ENCODE peak calls at places on chromosomes 6 and 20, in five cellular contexts. X is MM.1S, G is pancreas, U is fibroblast of the aortic adventitia, L is astrocyte of the cerebellum. T is an unnamed sample.

GRCh38 chr20:40638414-40638813 is 50.6 kb downstream of the MAFB start:
- DNase-seq in X (no peak), U (no peak), L (no peak), G (no peak), T (no peak)

GRCh38 chr6:45698046-45698445 is 317.6 kb downstream of the CLIC5 start:
- DNase-seq in G (no peak), U (peak; percentile 91), X (no peak), L (no peak), T (no peak)

GRCh38 chr20:35773154-35773751 is 1.4 kb downstream of the PHF20 start:
- DNase-seq in L (no peak), G (peak; percentile 34), X (peak; percentile 45), U (peak; percentile 40), T (peak; percentile 3)

GRCh38 chr6:146984251-146984924 is 219.8 kb upstream of the STXBP5 start:
- DNase-seq in G (no peak), U (peak; percentile 15), L (no peak), X (no peak), T (no peak)

GRCh38 chr6:135870722-135871121 is 19.2 kb downstream of the PDE7B start:
- DNase-seq in U (peak; percentile 69), X (no peak), G (no peak), L (no peak), T (peak; percentile 74)

GRCh38 chr6:28001751-28002150 is 44.7 kb downstream of the OR2B6 start:
- DNase-seq in G (no peak), X (no peak), L (no peak), U (no peak), T (no peak)

GRCh38 chr20:51199920-51200319 is 177.0 kb upstream of the KCNG1 start:
- DNase-seq in L (no peak), U (no peak), X (no peak), G (no peak), T (no peak)

GRCh38 chr20:31559704-31560093 is 45.4 kb upstream of the ID1 start:
- DNase-seq in U (no peak), L (no peak), X (peak; percentile 30), G (no peak), T (no peak)

GRCh38 chr6:74368746-74369145 is 672.7 kb downstream of the CD109 start:
- DNase-seq in X (no peak), L (no peak), U (no peak), G (no peak), T (no peak)

GRCh38 chr6:29841030-29841429 is 13.4 kb downstream of the HLA-G start:
- DNase-seq in X (no peak), L (no peak), G (no peak), U (no peak), T (no peak)

GRCh38 chr6:117557951-117558350 is 44.4 kb downstream of the GOPC start:
- DNase-seq in U (no peak), L (no peak), X (no peak), G (no peak), T (no peak)

GRCh38 chr6:163354779-163355431 is 59.6 kb upstream of the QKI start:
- DNase-seq in U (peak; percentile 75), G (peak; percentile 38), L (no peak), X (no peak), T (peak; percentile 30)

GRCh38 chr20:48805286-48805685 is 22.5 kb downstream of the PREX1 start:
- DNase-seq in X (no peak), L (no peak), U (no peak), G (no peak), T (no peak)

GRCh38 chr6:105005446-105005845 is 48.5 kb downstream of the LIN28B start:
- DNase-seq in X (no peak), L (no peak), G (no peak), U (no peak), T (no peak)

GRCh38 chr6:119978274-119978889 is 628.8 kb upstream of the MAN1A1 start:
- DNase-seq in G (no peak), X (peak; percentile 59), L (peak; percentile 28), U (peak; percentile 59), T (peak; percentile 49)

GRCh38 chr20:20430066-20430465 is 62.2 kb downstream of the INSM1 start:
- DNase-seq in L (no peak), G (no peak), X (no peak), U (no peak), T (no peak)

GRCh38 chr6:130676077-130676772 is 151.0 kb upstream of the SMLR1 start:
- DNase-seq in L (no peak), X (no peak), G (no peak), U (peak; percentile 13), T (no peak)

GRCh38 chr20:651713-652610 is 1.0 kb downstream of the SRXN1 start:
- DNase-seq in G (no peak), U (no peak), X (peak; percentile 30), L (no peak), T (no peak)

GRCh38 chr6:2534406-2535139 is 216.1 kb downstream of the MYLK4 start:
- DNase-seq in G (no peak), X (no peak), L (no peak), U (peak; percentile 16), T (peak; percentile 84)

GRCh38 chr20:20440473-20440872 is 72.6 kb downstream of the INSM1 start:
- DNase-seq in U (no peak), L (no peak), G (no peak), X (no peak), T (no peak)

GRCh38 chr6:37713529-37714119 is 15.9 kb upstream of the MDGA1 start:
- DNase-seq in L (no peak), G (no peak), X (no peak), U (peak; percentile 67), T (peak; percentile 59)

GRCh38 chr6:124676033-124676432 is 286.2 kb upstream of the RNF217 start:
- DNase-seq in G (no peak), X (no peak), U (no peak), L (peak; percentile 56), T (peak; percentile 65)

GRCh38 chr6:28225056-28225834 is at the start of gene ZSCAN9:
- DNase-seq in L (peak; percentile 78), U (peak; percentile 92), X (peak; percentile 81), G (peak; percentile 81), T (peak; percentile 89)

GRCh38 chr6:24775520-24776058 is 852 bp downstream of the GMNN start:
- DNase-seq in G (no peak), L (peak; percentile 23), X (peak; percentile 19), U (peak; percentile 54), T (peak; percentile 68)

GRCh38 chr6:158131926-158132325 is 36.1 kb downstream of the SERAC1 start:
- DNase-seq in L (no peak), U (peak; percentile 11), G (no peak), X (peak; percentile 21), T (no peak)

GRCh38 chr6:93678841-93679454 is 259.6 kb upstream of the EPHA7 start:
- DNase-seq in G (no peak), U (peak; percentile 49), L (peak; percentile 51), X (no peak), T (peak; percentile 35)

GRCh38 chr6:142861711-142862110 is 83.3 kb downstream of the HIVEP2 start:
- DNase-seq in U (no peak), L (no peak), G (no peak), X (no peak), T (no peak)

GRCh38 chr6:47079638-47080037 is 37.5 kb upstream of the ADGRF1 start:
- DNase-seq in U (no peak), G (no peak), L (no peak), X (no peak), T (no peak)

GRCh38 chr6:47080083-47080596 is 38.0 kb upstream of the ADGRF1 start:
- DNase-seq in U (no peak), X (no peak), L (no peak), G (no peak), T (no peak)

GRCh38 chr6:47083586-47084047 is 41.5 kb upstream of the ADGRF1 start:
- DNase-seq in L (peak; percentile 86), U (peak; percentile 99), X (no peak), G (peak; percentile 83), T (peak; percentile 86)

GRCh38 chr6:47086051-47086770 is 44.1 kb upstream of the ADGRF1 start:
- DNase-seq in U (no peak), L (no peak), G (no peak), X (no peak), T (no peak)

DNA sequence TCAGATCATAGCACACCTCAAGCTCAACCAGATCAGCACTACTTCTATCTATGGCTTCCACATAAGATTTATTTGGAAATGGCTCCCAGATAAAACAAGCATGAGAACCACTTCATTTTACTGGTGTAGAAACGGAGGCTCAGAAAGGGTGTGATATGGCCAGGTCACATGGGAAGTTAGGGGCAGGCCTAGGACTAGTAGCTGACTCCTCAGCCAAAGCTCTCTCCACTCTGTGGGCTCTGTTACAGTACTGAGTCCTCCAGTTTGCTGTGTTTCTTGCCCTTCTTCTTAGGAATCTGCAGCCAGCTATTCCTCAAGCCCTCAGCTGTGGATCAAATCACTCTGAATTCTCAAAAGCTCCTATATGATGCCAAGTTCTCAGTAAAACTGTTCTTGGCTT is 42.4 kb upstream of the ADGRF1 start:
- DNase-seq in X (no peak), U (peak; percentile 48), G (no peak), L (no peak), T (no peak)
- TF ChIP-seq CTCF in X (no peak), U (no peak), G (no peak), L (no peak), T (no peak)

GRCh38 chr6:39903656-39904055 is 30.6 kb downstream of the MOCS1 start:
- DNase-seq in U (no peak), G (no peak), X (no peak), L (no peak), T (no peak)
- H3K4me3 ChIP-seq in U (no peak overlapping the region), G (no peak overlapping the region), X (no peak overlapping the region), L (no peak overlapping the region), T (no peak overlapping the region)

GRCh38 chr6:133631421-133631820 is 257.5 kb upstream of the TCF21 start:
- DNase-seq in U (peak; percentile 62), G (no peak), X (no peak), L (no peak), T (peak; percentile 51)
- TF ChIP-seq CTCF in U (peak; percentile 25), G (no peak), X (no peak), L (peak; percentile 44), T (peak; percentile 19)

DNA sequence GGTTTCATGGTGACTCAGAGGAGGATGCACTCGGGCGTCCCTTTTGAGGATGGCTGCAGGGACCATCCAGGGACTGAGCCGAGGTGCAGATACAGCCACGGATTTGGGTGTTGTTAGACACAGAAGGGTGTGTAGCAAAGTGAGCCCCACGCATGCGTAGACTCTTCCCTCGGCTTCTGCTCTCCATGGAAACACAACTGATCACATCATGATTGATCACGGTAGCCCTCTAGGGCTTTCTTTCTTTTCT is 606 bp upstream of the ULBP1 start:
- DNase-seq in X (no peak), U (peak; percentile 36), L (no peak), G (no peak), T (peak; percentile 50)
- H3K4me3 ChIP-seq in X (peak overlapping the region; percentile 57), U (no peak overlapping the region), L (peak overlapping the region; percentile 35), G (peak overlapping the region; percentile 27), T (peak overlapping the region; percentile 48)

DNA sequence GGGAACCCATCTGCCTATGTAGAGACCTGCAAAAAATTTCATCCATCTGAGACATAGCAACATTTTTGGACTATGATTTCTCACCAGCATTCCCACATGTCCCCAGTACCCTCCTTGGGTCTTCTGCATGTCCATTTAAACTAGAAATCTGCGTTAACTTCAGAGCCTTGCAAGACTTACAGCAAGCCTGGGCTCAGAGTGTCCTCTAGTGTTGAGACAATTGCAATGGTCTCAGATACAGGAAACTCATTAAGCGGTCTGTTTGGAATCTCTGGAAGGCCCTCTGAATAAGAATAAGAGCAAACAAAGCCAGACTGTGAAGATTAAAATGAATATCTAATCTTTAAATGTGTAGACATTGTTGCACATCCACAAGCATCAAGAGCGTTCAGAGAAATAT is 20.5 kb upstream of the PI3 start:
- DNase-seq in G (no peak), L (no peak), U (peak; percentile 13), X (no peak), T (no peak)
- TF ChIP-seq CTCF in G (no peak), L (no peak), U (no peak), X (no peak), T (no peak)

T was measured in astrocyte of the spinal cord.